ENCODE peak calls at places on chromosomes 11 and 22, in eight cellular contexts. S is endodermal cell, Q is fibroblast of the aortic adventitia, R is IMR-90, Z is pancreas, G is AG04449, D is osteocyte, K is tibial artery. A is an unnamed sample.

GRCh38 chr11:64361659-64362058 is 2.7 kb downstream of the RPS6KA4 start:
- DNase-seq in S (no peak), Q (no peak), R (no peak), Z (no peak), G (no peak), D (no peak), K (no peak), A (no peak)

GRCh38 chr11:58580311-58580710 is 1.4 kb downstream of the ZFP91 start:
- DNase-seq in S (no peak), Q (no peak), R (no peak), Z (no peak), G (no peak), D (no peak), K (no peak), A (no peak)

GRCh38 chr11:8095356-8095755 is 14.3 kb downstream of the TUB start:
- DNase-seq in S (peak), Q (no peak), R (no peak), Z (peak), G (no peak), D (no peak), K (no peak), A (no peak)

GRCh38 chr11:128021304-128022006 is 565.9 kb downstream of the ETS1 start:
- DNase-seq in S (peak), Q (peak), R (no peak), Z (no peak), G (no peak), D (no peak), K (no peak), A (no peak)

GRCh38 chr11:66388746-66389386 is 17.3 kb upstream of the SLC29A2 start:
- DNase-seq in S (peak), Q (peak), R (peak), Z (peak), G (no peak), D (no peak), K (peak), A (peak)

GRCh38 chr11:110185599-110185998 is 92.4 kb downstream of the ZC3H12C start:
- DNase-seq in S (peak), Q (no peak), R (no peak), Z (no peak), G (no peak), D (no peak), K (no peak), A (no peak)

GRCh38 chr11:6568191-6568918 is 35.1 kb downstream of the RRP8 start:
- DNase-seq in S (peak), Q (peak), R (peak), Z (peak), G (no peak), D (no peak), K (no peak), A (no peak)

GRCh38 chr22:37627545-37627944 is 11.9 kb upstream of the SH3BP1 start:
- DNase-seq in S (no peak), Q (no peak), R (no peak), Z (no peak), G (no peak), D (no peak), K (no peak), A (no peak)

GRCh38 chr11:28123151-28123571 is 15.0 kb downstream of the METTL15 start:
- DNase-seq in S (no peak), Q (no peak), R (peak), Z (no peak), G (no peak), D (no peak), K (no peak), A (no peak)

GRCh38 chr11:2839395-2839941 is 46.1 kb downstream of the CDKN1C start:
- DNase-seq in S (no peak), Q (no peak), R (no peak), Z (no peak), G (no peak), D (no peak), K (no peak), A (no peak)

GRCh38 chr22:43101306-43101705 is 9.2 kb upstream of the BIK start:
- DNase-seq in S (no peak), Q (peak), R (no peak), Z (no peak), G (no peak), D (no peak), K (no peak), A (no peak)

GRCh38 chr11:737366-737765 is 9.9 kb upstream of the TALDO1 start:
- DNase-seq in S (no peak), Q (no peak), R (no peak), Z (no peak), G (no peak), D (no peak), K (no peak), A (no peak)

GRCh38 chr11:47179655-47179991 is 2.9 kb upstream of the ARFGAP2 start:
- DNase-seq in S (peak), Q (peak), R (peak), Z (no peak), G (no peak), D (no peak), K (no peak), A (peak)

GRCh38 chr11:18671246-18671645 is 27.3 kb upstream of the TMEM86A start:
- DNase-seq in S (no peak), Q (no peak), R (no peak), Z (no peak), G (no peak), D (no peak), K (no peak), A (no peak)

GRCh38 chr11:66020618-66021357 is 5.5 kb downstream of the CATSPER1 start:
- DNase-seq in S (no peak), Q (peak), R (peak), Z (no peak), G (peak), D (no peak), K (peak), A (peak)

GRCh38 chr22:20305894-20306645 is 13.8 kb downstream of the DGCR6L start:
- DNase-seq in S (no peak), Q (no peak), R (no peak), Z (no peak), G (no peak), D (no peak), K (no peak), A (no peak)

GRCh38 chr22:48740086-48740730 is 1087.5 kb downstream of the BRD1 start:
- DNase-seq in S (no peak), Q (no peak), R (no peak), Z (no peak), G (no peak), D (peak), K (peak), A (no peak)

GRCh38 chr11:58900479-58901420 is 38.5 kb upstream of the GLYATL1 start:
- DNase-seq in S (peak), Q (peak), R (peak), Z (peak), G (no peak), D (no peak), K (peak), A (peak)

GRCh38 chr11:3163241-3163981 is 1.7 kb downstream of the OSBPL5 start:
- DNase-seq in S (peak), Q (no peak), R (no peak), Z (peak), G (no peak), D (no peak), K (peak), A (no peak)

GRCh38 chr22:24845036-24845918 is 39.3 kb downstream of the SGSM1 start:
- DNase-seq in S (no peak), Q (peak), R (peak), Z (no peak), G (peak), D (no peak), K (peak), A (peak)

GRCh38 chr11:106456651-106457050 is 379.2 kb downstream of the AASDHPPT start:
- DNase-seq in S (no peak), Q (peak), R (peak), Z (no peak), G (no peak), D (no peak), K (no peak), A (no peak)

GRCh38 chr11:32982626-32983025 is 33.1 kb upstream of the DEPDC7 start:
- DNase-seq in S (no peak), Q (no peak), R (no peak), Z (no peak), G (no peak), D (no peak), K (no peak), A (no peak)

GRCh38 chr11:72787262-72788104 is 6.4 kb downstream of the STARD10 start:
- DNase-seq in S (peak), Q (no peak), R (no peak), Z (peak), G (no peak), D (no peak), K (no peak), A (no peak)

GRCh38 chr11:61828379-61828628 is 204 bp downstream of the FADS2 start:
- DNase-seq in S (no peak), Q (no peak), R (no peak), Z (no peak), G (no peak), D (no peak), K (no peak), A (no peak)

GRCh38 chr22:38030311-38031133 is 26.7 kb upstream of the PICK1 start:
- DNase-seq in S (peak), Q (no peak), R (peak), Z (no peak), G (no peak), D (no peak), K (no peak), A (no peak)

GRCh38 chr11:74278721-74279148 is 32.7 kb downstream of the P4HA3 start:
- DNase-seq in S (no peak), Q (peak), R (peak), Z (peak), G (peak), D (no peak), K (peak), A (no peak)

GRCh38 chr22:17554814-17555213 is 8.5 kb upstream of the SLC25A18 start:
- DNase-seq in S (no peak), Q (no peak), R (no peak), Z (no peak), G (no peak), D (no peak), K (no peak), A (no peak)

GRCh38 chr11:13972033-13972910 is 9.7 kb downstream of the SPON1 start:
- DNase-seq in S (no peak), Q (peak), R (peak), Z (no peak), G (no peak), D (no peak), K (no peak), A (no peak)

GRCh38 chr11:13966486-13966885 is 4.0 kb downstream of the SPON1 start:
- DNase-seq in S (no peak), Q (no peak), R (no peak), Z (no peak), G (no peak), D (no peak), K (no peak), A (no peak)

GRCh38 chr11:13972958-13973357 is 10.4 kb downstream of the SPON1 start:
- DNase-seq in S (no peak), Q (peak), R (no peak), Z (no peak), G (no peak), D (no peak), K (no peak), A (no peak)

GRCh38 chr11:13965337-13965736 is 2.8 kb downstream of the SPON1 start:
- DNase-seq in S (peak), Q (no peak), R (no peak), Z (no peak), G (no peak), D (no peak), K (no peak), A (peak)

DNA sequence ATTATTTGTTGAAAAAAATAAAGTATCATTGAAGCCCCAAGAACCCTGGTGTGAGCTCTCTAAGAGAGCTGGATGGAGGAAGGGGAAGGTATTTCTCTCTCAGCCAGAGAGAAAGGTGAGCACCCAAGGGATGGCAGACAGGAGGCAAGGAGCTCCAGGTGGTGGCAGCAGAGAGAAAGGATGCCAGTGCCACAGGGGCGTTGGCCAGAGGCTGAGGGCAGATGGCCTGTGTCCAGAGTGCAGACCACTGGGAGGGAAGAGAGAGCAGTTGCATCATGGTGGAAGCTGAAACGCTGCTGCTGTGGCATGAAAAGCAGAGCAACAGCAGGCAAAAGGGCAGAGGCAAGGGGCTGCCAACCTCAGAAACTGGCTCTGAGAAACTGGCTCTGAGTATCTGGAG is 8.5 kb downstream of the SPON1 start:
- DNase-seq in S (peak), Q (peak), R (no peak), Z (no peak), G (no peak), D (no peak), K (no peak), A (peak)
- TF ChIP-seq CTCF in S (peak), Q (peak), R (peak), Z (no peak), G (no peak), D (no peak), K (no peak), A (peak)

GRCh38 chr11:122436188-122436555 is 219.3 kb upstream of the UBASH3B start:
- DNase-seq in S (no peak), Q (no peak), R (no peak), Z (no peak), G (no peak), D (no peak), K (no peak), A (no peak)

GRCh38 chr11:122439911-122440782 is 215.4 kb upstream of the UBASH3B start:
- DNase-seq in S (peak), Q (peak), R (peak), Z (no peak), G (no peak), D (no peak), K (peak), A (no peak)

GRCh38 chr11:122440783-122441701 is 214.5 kb upstream of the UBASH3B start:
- DNase-seq in S (peak), Q (peak), R (no peak), Z (no peak), G (no peak), D (no peak), K (peak), A (no peak)

DNA sequence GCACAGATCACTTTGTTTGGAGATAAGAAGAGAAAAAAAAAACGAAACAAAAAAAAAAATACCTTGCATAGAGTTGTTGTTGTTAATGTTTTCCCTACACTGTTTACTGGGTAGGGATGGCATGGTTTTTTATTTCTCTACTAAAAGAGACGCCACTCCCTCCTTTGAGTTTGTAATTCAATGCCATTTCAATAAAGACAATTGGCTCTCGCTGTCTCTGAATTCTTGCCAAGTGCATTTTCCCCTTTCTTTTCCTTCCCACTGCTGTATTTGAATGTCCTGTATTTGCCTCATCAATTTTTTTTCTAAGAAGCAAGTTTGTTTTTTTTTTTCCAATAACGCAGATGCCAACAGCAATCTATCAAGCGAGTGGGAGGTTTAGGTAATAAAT is 213.8 kb upstream of the UBASH3B start:
- DNase-seq in S (no peak), Q (peak), R (no peak), Z (no peak), G (no peak), D (no peak), K (no peak), A (no peak)
- TF ChIP-seq CTCF in S (no peak), Q (no peak), R (no peak), Z (no peak), G (no peak), D (no peak), K (no peak), A (no peak)

GRCh38 chr11:93543292-93543977 is at the start of gene SMCO4:
- DNase-seq in S (peak), Q (peak), R (peak), Z (peak), G (no peak), D (peak), K (peak), A (peak)
- TF ChIP-seq CTCF in S (peak), Q (peak), R (peak), Z (peak), G (peak), D (peak), K (peak), A (peak)

DNA sequence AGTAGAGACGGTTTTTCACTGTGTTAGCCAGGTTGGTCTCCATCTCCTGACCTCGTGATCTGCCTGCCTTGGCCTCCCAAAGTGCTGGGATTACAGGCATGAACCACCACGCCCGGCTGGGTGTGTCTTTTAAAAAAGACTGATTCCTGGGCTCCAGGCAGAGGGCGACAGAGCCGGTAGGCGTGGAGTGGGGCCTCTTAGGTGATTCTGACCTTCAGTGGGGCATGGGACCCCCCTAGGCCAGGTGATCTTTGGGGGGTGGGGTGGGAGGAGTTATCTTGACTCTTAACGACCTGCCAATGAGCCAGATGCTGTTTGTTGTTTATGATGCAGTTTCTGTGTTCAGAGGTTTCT is 12.9 kb upstream of the SORL1-AS1 start:
- DNase-seq in S (peak), Q (no peak), R (no peak), Z (no peak), G (no peak), D (no peak), K (no peak), A (no peak)
- TF ChIP-seq CTCF in S (no peak), Q (no peak), R (no peak), Z (no peak), G (no peak), D (no peak), K (no peak), A (no peak)